ENCODE peak calls at places on chromosomes 1 and 21, in six cellular contexts. N is CD4-positive, CD25-positive, alpha-beta regulatory T cell; B is AG09309; H is activated T-cell treated with anti-CD3 and anti-CD28 coated beads for 48 hours; Y is prostate gland; V is ascending aorta. C is an unnamed sample.

GRCh38 chr1:27403931-27404330 is 11.5 kb downstream of the GPR3 start:
- DNase-seq in N (no peak), B (no peak), H (no peak), Y (no peak), V (no peak), C (no peak)

GRCh38 chr21:21373969-21374368 is 375.8 kb downstream of the NCAM2 start:
- DNase-seq in N (no peak), B (no peak), H (no peak), Y (no peak), V (no peak), C (no peak)

GRCh38 chr1:188249813-188250212 is 1421.1 kb downstream of the PLA2G4A start:
- DNase-seq in N (no peak), B (no peak), H (no peak), Y (no peak), V (no peak), C (no peak)

GRCh38 chr1:66623812-66624211 is 89.9 kb downstream of the SGIP1 start:
- DNase-seq in N (no peak), B (peak), H (no peak), Y (no peak), V (no peak), C (no peak)

GRCh38 chr1:163273766-163274441 is 47.9 kb upstream of the NUF2 start:
- DNase-seq in N (no peak), B (no peak), H (no peak), Y (no peak), V (no peak), C (no peak)

GRCh38 chr1:221157026-221157761 is 278.0 kb downstream of the HLX start:
- DNase-seq in N (no peak), B (no peak), H (no peak), Y (no peak), V (no peak), C (no peak)

GRCh38 chr21:37582613-37583012 is 216.0 kb downstream of the DYRK1A start:
- DNase-seq in N (no peak), B (peak), H (no peak), Y (peak), V (no peak), C (no peak)

GRCh38 chr1:35505911-35506798 is 51.0 kb downstream of the KIAA0319L start:
- DNase-seq in N (peak), B (peak), H (no peak), Y (peak), V (no peak), C (no peak)

GRCh38 chr1:235617808-235618207 is 31.8 kb downstream of the GNG4 start:
- DNase-seq in N (no peak), B (peak), H (no peak), Y (no peak), V (no peak), C (no peak)

GRCh38 chr1:24910751-24911650 is 19.1 kb downstream of the RUNX3 start:
- DNase-seq in N (peak), B (no peak), H (peak), Y (no peak), V (peak), C (no peak)

GRCh38 chr1:226123591-226124471 is 61.3 kb downstream of the H3-3A start:
- DNase-seq in N (no peak), B (no peak), H (no peak), Y (no peak), V (no peak), C (no peak)

GRCh38 chr1:223683586-223684487 is 18.3 kb upstream of the CAPN8 start:
- DNase-seq in N (peak), B (no peak), H (peak), Y (peak), V (no peak), C (no peak)

GRCh38 chr1:239558992-239559391 is 172.6 kb downstream of the CHRM3 start:
- DNase-seq in N (no peak), B (no peak), H (no peak), Y (no peak), V (no peak), C (no peak)

GRCh38 chr1:233885196-233886028 is 19.1 kb upstream of the SLC35F3 start:
- DNase-seq in N (no peak), B (no peak), H (no peak), Y (no peak), V (no peak), C (no peak)

GRCh38 chr1:201053155-201053860 is 29.8 kb upstream of the KIF21B start:
- DNase-seq in N (no peak), B (no peak), H (no peak), Y (no peak), V (no peak), C (no peak)

GRCh38 chr1:173360478-173361063 is 116.6 kb upstream of the PRDX6 start:
- DNase-seq in N (no peak), B (no peak), H (no peak), Y (no peak), V (no peak), C (no peak)

GRCh38 chr1:245988393-245989078 is 518.5 kb downstream of the SMYD3 start:
- DNase-seq in N (no peak), B (no peak), H (no peak), Y (no peak), V (no peak), C (no peak)

GRCh38 chr1:53380296-53380695 is 52.4 kb upstream of the LRP8 start:
- DNase-seq in N (no peak), B (no peak), H (no peak), Y (no peak), V (no peak), C (no peak)

GRCh38 chr1:166869318-166870099 is 6.6 kb downstream of the TADA1 start:
- DNase-seq in N (no peak), B (no peak), H (no peak), Y (no peak), V (no peak), C (no peak)

GRCh38 chr1:35576061-35576765 is 3.1 kb downstream of the TFAP2E start:
- DNase-seq in N (no peak), B (no peak), H (no peak), Y (no peak), V (no peak), C (no peak)

GRCh38 chr1:9251501-9251900 is 16.9 kb downstream of the H6PD start:
- DNase-seq in N (no peak), B (no peak), H (no peak), Y (no peak), V (no peak), C (no peak)

GRCh38 chr1:205927676-205928075 is 15.6 kb downstream of the SLC26A9 start:
- DNase-seq in N (no peak), B (no peak), H (no peak), Y (no peak), V (no peak), C (no peak)

GRCh38 chr1:7644906-7645750 is 126.0 kb upstream of the VAMP3 start:
- DNase-seq in N (no peak), B (no peak), H (no peak), Y (no peak), V (no peak), C (no peak)

GRCh38 chr1:239387304-239388231 is 1.2 kb downstream of the CHRM3 start:
- DNase-seq in N (no peak), B (no peak), H (no peak), Y (no peak), V (no peak), C (no peak)

GRCh38 chr1:66436378-66437135 is 97.4 kb upstream of the SGIP1 start:
- DNase-seq in N (no peak), B (peak), H (peak), Y (no peak), V (no peak), C (peak)

GRCh38 chr1:116020668-116021272 is 44.5 kb downstream of the SLC22A15 start:
- DNase-seq in N (no peak), B (peak), H (peak), Y (peak), V (no peak), C (peak)

GRCh38 chr1:38938722-38939260 is 2.8 kb downstream of the RHBDL2 start:
- DNase-seq in N (no peak), B (no peak), H (no peak), Y (no peak), V (no peak), C (no peak)

GRCh38 chr1:27031235-27032118 is 18.8 kb upstream of the TENT5B start:
- DNase-seq in N (no peak), B (no peak), H (no peak), Y (peak), V (peak), C (no peak)

GRCh38 chr1:9801909-9802308 is 21.9 kb downstream of the CLSTN1 start:
- DNase-seq in N (no peak), B (no peak), H (no peak), Y (no peak), V (no peak), C (no peak)

GRCh38 chr1:66248746-66249145 is 285.2 kb upstream of the SGIP1 start:
- DNase-seq in N (no peak), B (no peak), H (no peak), Y (no peak), V (no peak), C (no peak)

GRCh38 chr1:48684381-48684780 is 92.3 kb downstream of the BEND5 start:
- DNase-seq in N (no peak), B (no peak), H (no peak), Y (no peak), V (peak), C (no peak)